ENCODE peak calls at places on chromosome 4, in five cellular contexts. One of them, this sample, is unnamed.

GRCh38 chr4:174826660-174827059 is 2.4 kb downstream of the GLRA3 start:
- DNase-seq in endodermal cell: no peak
- DNase-seq in heart right ventricle: no peak
- DNase-seq in transverse colon: no peak
- DNase-seq in tibial artery: no peak
- DNase-seq in this sample: no peak

GRCh38 chr4:4881432-4881831 is 22.0 kb downstream of the MSX1 start:
- DNase-seq in transverse colon: no peak
- DNase-seq in endodermal cell: no peak
- DNase-seq in heart right ventricle: no peak
- DNase-seq in tibial artery: no peak
- DNase-seq in this sample: no peak

GRCh38 chr4:168612435-168613139 is 115.7 kb downstream of the PALLD start:
- DNase-seq in endodermal cell: no peak
- DNase-seq in tibial artery: no peak
- DNase-seq in heart right ventricle: no peak
- DNase-seq in transverse colon: no peak
- DNase-seq in this sample: no peak

GRCh38 chr4:15352508-15352907 is 75.3 kb upstream of the C1QTNF7 start:
- DNase-seq in endodermal cell: no peak
- DNase-seq in heart right ventricle: no peak
- DNase-seq in tibial artery: peak; percentile 22
- DNase-seq in transverse colon: no peak
- DNase-seq in this sample: no peak

GRCh38 chr4:106852416-106852815 is 183.7 kb downstream of the DKK2 start:
- DNase-seq in transverse colon: no peak
- DNase-seq in heart right ventricle: no peak
- DNase-seq in tibial artery: no peak
- DNase-seq in endodermal cell: no peak
- DNase-seq in this sample: no peak

GRCh38 chr4:126697748-126698147 is 935.0 kb upstream of the INTU start:
- DNase-seq in transverse colon: no peak
- DNase-seq in endodermal cell: no peak
- DNase-seq in tibial artery: no peak
- DNase-seq in heart right ventricle: no peak
- DNase-seq in this sample: no peak

GRCh38 chr4:5409237-5409636 is 299.1 kb downstream of the EVC2 start:
- DNase-seq in transverse colon: no peak
- DNase-seq in endodermal cell: no peak
- DNase-seq in tibial artery: no peak
- DNase-seq in heart right ventricle: no peak
- DNase-seq in this sample: no peak

GRCh38 chr4:151331276-151332042 is 6.1 kb upstream of the SH3D19 start:
- DNase-seq in tibial artery: no peak
- DNase-seq in endodermal cell: no peak
- DNase-seq in transverse colon: no peak
- DNase-seq in heart right ventricle: no peak
- DNase-seq in this sample: no peak

GRCh38 chr4:42653606-42654560 is 3.0 kb downstream of the ATP8A1 start:
- DNase-seq in tibial artery: no peak
- DNase-seq in transverse colon: no peak
- DNase-seq in heart right ventricle: no peak
- DNase-seq in endodermal cell: no peak
- DNase-seq in this sample: no peak

GRCh38 chr4:70801265-70801809 is 38.4 kb downstream of the GRSF1 start:
- DNase-seq in tibial artery: no peak
- DNase-seq in transverse colon: no peak
- DNase-seq in endodermal cell: no peak
- DNase-seq in heart right ventricle: no peak
- DNase-seq in this sample: no peak

GRCh38 chr4:123232439-123232838 is 164.2 kb upstream of the SPRY1 start:
- DNase-seq in tibial artery: no peak
- DNase-seq in heart right ventricle: no peak
- DNase-seq in endodermal cell: no peak
- DNase-seq in transverse colon: no peak
- DNase-seq in this sample: no peak

GRCh38 chr4:16294455-16294854 is 68.2 kb upstream of the TAPT1 start:
- DNase-seq in heart right ventricle: no peak
- DNase-seq in transverse colon: no peak
- DNase-seq in endodermal cell: no peak
- DNase-seq in tibial artery: no peak
- DNase-seq in this sample: no peak

GRCh38 chr4:106671711-106672110 is 303.1 kb upstream of the GIMD1 start:
- DNase-seq in heart right ventricle: no peak
- DNase-seq in tibial artery: no peak
- DNase-seq in transverse colon: no peak
- DNase-seq in endodermal cell: no peak
- DNase-seq in this sample: no peak

GRCh38 chr4:30718889-30719252 is 1.3 kb upstream of the PCDH7 start:
- DNase-seq in transverse colon: no peak
- DNase-seq in heart right ventricle: no peak
- DNase-seq in tibial artery: no peak
- DNase-seq in endodermal cell: no peak
- DNase-seq in this sample: no peak

GRCh38 chr4:122285285-122285684 is 93.5 kb upstream of the ADAD1 start:
- DNase-seq in endodermal cell: no peak
- DNase-seq in transverse colon: no peak
- DNase-seq in tibial artery: no peak
- DNase-seq in heart right ventricle: no peak
- DNase-seq in this sample: no peak

GRCh38 chr4:188016754-188017153 is 21.2 kb downstream of the ZFP42 start:
- DNase-seq in heart right ventricle: no peak
- DNase-seq in tibial artery: no peak
- DNase-seq in transverse colon: no peak
- DNase-seq in endodermal cell: peak; percentile 81
- DNase-seq in this sample: no peak

GRCh38 chr4:5711479-5712184 is 631 bp downstream of the EVC start:
- DNase-seq in heart right ventricle: peak; percentile 29
- DNase-seq in tibial artery: no peak
- DNase-seq in endodermal cell: peak; percentile 82
- DNase-seq in transverse colon: no peak
- DNase-seq in this sample: no peak

GRCh38 chr4:89324671-89325070 is 17.1 kb upstream of the GPRIN3 start:
- DNase-seq in tibial artery: no peak
- DNase-seq in transverse colon: no peak
- DNase-seq in heart right ventricle: no peak
- DNase-seq in endodermal cell: no peak
- DNase-seq in this sample: no peak

GRCh38 chr4:140372607-140373327 is 679 bp upstream of the SCOC start:
- DNase-seq in heart right ventricle: no peak
- DNase-seq in tibial artery: no peak
- DNase-seq in endodermal cell: peak; percentile 49
- DNase-seq in transverse colon: peak; percentile 22
- DNase-seq in this sample: peak; percentile 52

GRCh38 chr4:55183926-55184599 is 58.7 kb upstream of the KDR start:
- DNase-seq in tibial artery: no peak
- DNase-seq in heart right ventricle: no peak
- DNase-seq in transverse colon: no peak
- DNase-seq in endodermal cell: peak; percentile 84
- DNase-seq in this sample: no peak

GRCh38 chr4:111410571-111410970 is 734.7 kb upstream of the FAM241A start:
- DNase-seq in endodermal cell: no peak
- DNase-seq in transverse colon: no peak
- DNase-seq in tibial artery: no peak
- DNase-seq in heart right ventricle: no peak
- DNase-seq in this sample: no peak

GRCh38 chr4:140149851-140150635 is 3.9 kb downstream of the MAML3 start:
- DNase-seq in transverse colon: peak; percentile 85
- DNase-seq in heart right ventricle: peak; percentile 67
- DNase-seq in tibial artery: peak; percentile 75
- DNase-seq in endodermal cell: peak; percentile 89
- DNase-seq in this sample: peak; percentile 71

GRCh38 chr4:174983128-174983750 is 65.1 kb downstream of the ADAM29 start:
- DNase-seq in heart right ventricle: no peak
- DNase-seq in endodermal cell: no peak
- DNase-seq in transverse colon: no peak
- DNase-seq in tibial artery: no peak
- DNase-seq in this sample: no peak

GRCh38 chr4:77927991-77928925 is 65.6 kb downstream of the MRPL1 start:
- DNase-seq in transverse colon: peak; percentile 23
- DNase-seq in tibial artery: no peak
- DNase-seq in endodermal cell: no peak
- DNase-seq in heart right ventricle: no peak
- DNase-seq in this sample: no peak

GRCh38 chr4:20248155-20248558 is 3.5 kb upstream of the SLIT2 start:
- DNase-seq in tibial artery: no peak
- DNase-seq in endodermal cell: no peak
- DNase-seq in transverse colon: no peak
- DNase-seq in heart right ventricle: no peak
- DNase-seq in this sample: no peak

GRCh38 chr4:67713531-67714247 is 12.7 kb upstream of the UBA6 start:
- DNase-seq in tibial artery: no peak
- DNase-seq in transverse colon: no peak
- DNase-seq in endodermal cell: no peak
- DNase-seq in heart right ventricle: no peak
- DNase-seq in this sample: no peak

GRCh38 chr4:19051751-19052296 is 1030.3 kb upstream of the LCORL start:
- DNase-seq in transverse colon: no peak
- DNase-seq in tibial artery: no peak
- DNase-seq in endodermal cell: no peak
- DNase-seq in heart right ventricle: no peak
- DNase-seq in this sample: no peak

GRCh38 chr4:7648813-7649395 is 214.2 kb upstream of the PSAPL1 start:
- DNase-seq in endodermal cell: no peak
- DNase-seq in heart right ventricle: no peak
- DNase-seq in tibial artery: no peak
- DNase-seq in transverse colon: no peak
- DNase-seq in this sample: no peak

GRCh38 chr4:10607206-10607605 is 77.4 kb downstream of the CLNK start:
- DNase-seq in endodermal cell: no peak
- DNase-seq in transverse colon: no peak
- DNase-seq in tibial artery: no peak
- DNase-seq in heart right ventricle: no peak
- DNase-seq in this sample: no peak

GRCh38 chr4:105605493-105605892 is 53.1 kb downstream of the ARHGEF38 start:
- DNase-seq in endodermal cell: no peak
- DNase-seq in heart right ventricle: no peak
- DNase-seq in transverse colon: no peak
- DNase-seq in tibial artery: no peak
- DNase-seq in this sample: no peak

GRCh38 chr4:113837397-113837796 is 75.9 kb upstream of the CAMK2D start:
- DNase-seq in endodermal cell: no peak
- DNase-seq in heart right ventricle: no peak
- DNase-seq in transverse colon: no peak
- DNase-seq in tibial artery: no peak
- DNase-seq in this sample: no peak

GRCh38 chr4:3340038-3340702 is 47.3 kb downstream of the RGS12 start:
- DNase-seq in endodermal cell: no peak
- DNase-seq in tibial artery: no peak
- DNase-seq in transverse colon: no peak
- DNase-seq in heart right ventricle: no peak
- DNase-seq in this sample: no peak

GRCh38 chr4:3338976-3339531 is 46.2 kb downstream of the RGS12 start:
- DNase-seq in transverse colon: no peak
- DNase-seq in tibial artery: no peak
- DNase-seq in heart right ventricle: no peak
- DNase-seq in endodermal cell: no peak
- DNase-seq in this sample: no peak

GRCh38 chr4:3338321-3338838 is 45.6 kb downstream of the RGS12 start:
- DNase-seq in transverse colon: no peak
- DNase-seq in heart right ventricle: no peak
- DNase-seq in endodermal cell: no peak
- DNase-seq in tibial artery: no peak
- DNase-seq in this sample: no peak

GRCh38 chr4:3340703-3341088 is 47.9 kb downstream of the RGS12 start:
- DNase-seq in tibial artery: no peak
- DNase-seq in heart right ventricle: no peak
- DNase-seq in endodermal cell: no peak
- DNase-seq in transverse colon: no peak
- DNase-seq in this sample: no peak

GRCh38 chr4:3339566-3339965 is 46.7 kb downstream of the RGS12 start:
- DNase-seq in endodermal cell: no peak
- DNase-seq in tibial artery: no peak
- DNase-seq in heart right ventricle: no peak
- DNase-seq in transverse colon: no peak
- DNase-seq in this sample: no peak
- H3K4me1 ChIP-seq in endodermal cell: peaks cover 3% of the 10 kb centered on the region
- H3K4me1 ChIP-seq in tibial artery: no peaks in the 10 kb centered on the region
- H3K4me1 ChIP-seq in heart right ventricle: peaks cover 10% of the 10 kb centered on the region
- H3K4me1 ChIP-seq in transverse colon: no peaks in the 10 kb centered on the region
- H3K4me1 ChIP-seq in this sample: peaks cover 12% of the 10 kb centered on the region

GRCh38 chr4:104493071-104493831 is 1.4 kb downstream of the CXXC4 start:
- DNase-seq in transverse colon: no peak
- DNase-seq in endodermal cell: peak; percentile 57
- DNase-seq in heart right ventricle: no peak
- DNase-seq in tibial artery: no peak
- DNase-seq in this sample: no peak
- H3K4me1 ChIP-seq in transverse colon: peaks cover 19% of the 10 kb centered on the region
- H3K4me1 ChIP-seq in endodermal cell: peaks cover 4% of the 10 kb centered on the region
- H3K4me1 ChIP-seq in heart right ventricle: peaks cover 24% of the 10 kb centered on the region
- H3K4me1 ChIP-seq in tibial artery: no peaks in the 10 kb centered on the region
- H3K4me1 ChIP-seq in this sample: peaks cover 15% of the 10 kb centered on the region

GRCh38 chr4:38332699-38333098 is 331.3 kb upstream of the KLF3 start:
- DNase-seq in heart right ventricle: no peak
- DNase-seq in transverse colon: no peak
- DNase-seq in tibial artery: no peak
- DNase-seq in endodermal cell: no peak
- DNase-seq in this sample: no peak
- H3K4me1 ChIP-seq in heart right ventricle: peaks cover 66% of the 10 kb centered on the region
- H3K4me1 ChIP-seq in transverse colon: no peaks in the 10 kb centered on the region
- H3K4me1 ChIP-seq in tibial artery: no peaks in the 10 kb centered on the region
- H3K4me1 ChIP-seq in endodermal cell: peaks cover 4% of the 10 kb centered on the region
- H3K4me1 ChIP-seq in this sample: peaks cover 18% of the 10 kb centered on the region

GRCh38 chr4:2791518-2792395 is 1.1 kb upstream of the SH3BP2 start:
- DNase-seq in heart right ventricle: peak; percentile 37
- DNase-seq in transverse colon: peak; percentile 29
- DNase-seq in tibial artery: peak; percentile 18
- DNase-seq in endodermal cell: peak; percentile 61
- DNase-seq in this sample: no peak
- H3K4me1 ChIP-seq in heart right ventricle: peaks cover 75% of the 10 kb centered on the region
- H3K4me1 ChIP-seq in transverse colon: peaks cover 49% of the 10 kb centered on the region
- H3K4me1 ChIP-seq in tibial artery: no peaks in the 10 kb centered on the region
- H3K4me1 ChIP-seq in endodermal cell: peaks cover 5% of the 10 kb centered on the region
- H3K4me1 ChIP-seq in this sample: peaks cover 44% of the 10 kb centered on the region

GRCh38 chr4:72319596-72319995 is 249.4 kb downstream of the ADAMTS3 start:
- DNase-seq in heart right ventricle: no peak
- DNase-seq in transverse colon: no peak
- DNase-seq in endodermal cell: no peak
- DNase-seq in tibial artery: no peak
- DNase-seq in this sample: no peak
- H3K4me1 ChIP-seq in heart right ventricle: peaks cover 6% of the 10 kb centered on the region
- H3K4me1 ChIP-seq in transverse colon: no peaks in the 10 kb centered on the region
- H3K4me1 ChIP-seq in endodermal cell: no peaks in the 10 kb centered on the region
- H3K4me1 ChIP-seq in tibial artery: no peaks in the 10 kb centered on the region
- H3K4me1 ChIP-seq in this sample: no peaks in the 10 kb centered on the region

This sample was measured in CD4-positive, CD25-positive, alpha-beta regulatory T cell.